ENCODE peak calls at places on chromosomes 6 and 20, in six cellular contexts. One of them, this sample, is unnamed.

GRCh38 chr6:106979435-106979884 is 4.9 kb upstream of the CD24 start:
- DNase-seq in uterus: peak
- DNase-seq in suprapubic skin: peak
- DNase-seq in heart left ventricle: peak
- DNase-seq in GM12892: peak
- DNase-seq in Peyer's patch: peak
- DNase-seq in this sample: peak

GRCh38 chr20:4441191-4441590 is 280.5 kb upstream of the PRND start:
- DNase-seq in heart left ventricle: no peak
- DNase-seq in Peyer's patch: no peak
- DNase-seq in GM12892: no peak
- DNase-seq in suprapubic skin: no peak
- DNase-seq in uterus: no peak
- DNase-seq in this sample: no peak

GRCh38 chr6:87152528-87152950 is 2.8 kb upstream of the ZNF292 start:
- DNase-seq in GM12892: no peak
- DNase-seq in Peyer's patch: no peak
- DNase-seq in suprapubic skin: peak
- DNase-seq in heart left ventricle: no peak
- DNase-seq in uterus: no peak
- DNase-seq in this sample: no peak

GRCh38 chr20:12927489-12927888 is 81.3 kb upstream of the SPTLC3 start:
- DNase-seq in uterus: no peak
- DNase-seq in Peyer's patch: no peak
- DNase-seq in heart left ventricle: no peak
- DNase-seq in GM12892: no peak
- DNase-seq in suprapubic skin: no peak
- DNase-seq in this sample: no peak

GRCh38 chr20:59141818-59142581 is 21.6 kb upstream of the ZNF831 start:
- DNase-seq in Peyer's patch: peak
- DNase-seq in heart left ventricle: no peak
- DNase-seq in GM12892: no peak
- DNase-seq in uterus: no peak
- DNase-seq in suprapubic skin: no peak
- DNase-seq in this sample: no peak

GRCh38 chr6:146901940-146902816 is 302.0 kb upstream of the STXBP5 start:
- DNase-seq in suprapubic skin: no peak
- DNase-seq in GM12892: no peak
- DNase-seq in Peyer's patch: no peak
- DNase-seq in uterus: no peak
- DNase-seq in heart left ventricle: no peak
- DNase-seq in this sample: no peak

GRCh38 chr20:51400051-51400926 is 142.2 kb downstream of the NFATC2 start:
- DNase-seq in heart left ventricle: no peak
- DNase-seq in Peyer's patch: peak
- DNase-seq in suprapubic skin: no peak
- DNase-seq in GM12892: peak
- DNase-seq in uterus: no peak
- DNase-seq in this sample: no peak

GRCh38 chr6:10373642-10374359 is 41.1 kb downstream of the TFAP2A start:
- DNase-seq in suprapubic skin: no peak
- DNase-seq in Peyer's patch: no peak
- DNase-seq in GM12892: no peak
- DNase-seq in uterus: no peak
- DNase-seq in heart left ventricle: no peak
- DNase-seq in this sample: no peak

GRCh38 chr6:160102399-160102798 is 19.2 kb upstream of the SLC22A1 start:
- DNase-seq in GM12892: no peak
- DNase-seq in Peyer's patch: no peak
- DNase-seq in suprapubic skin: no peak
- DNase-seq in uterus: no peak
- DNase-seq in heart left ventricle: no peak
- DNase-seq in this sample: no peak

GRCh38 chr6:116550796-116551195 is 2.8 kb upstream of the CALHM4 start:
- DNase-seq in heart left ventricle: no peak
- DNase-seq in GM12892: no peak
- DNase-seq in suprapubic skin: no peak
- DNase-seq in Peyer's patch: no peak
- DNase-seq in uterus: no peak
- DNase-seq in this sample: no peak

GRCh38 chr20:38790210-38791053 is 15.1 kb upstream of the PPP1R16B start:
- DNase-seq in uterus: no peak
- DNase-seq in suprapubic skin: no peak
- DNase-seq in GM12892: no peak
- DNase-seq in Peyer's patch: no peak
- DNase-seq in heart left ventricle: no peak
- DNase-seq in this sample: no peak

GRCh38 chr20:44166477-44166876 is 20.5 kb downstream of the JPH2 start:
- DNase-seq in Peyer's patch: no peak
- DNase-seq in uterus: no peak
- DNase-seq in heart left ventricle: peak
- DNase-seq in suprapubic skin: no peak
- DNase-seq in GM12892: no peak
- DNase-seq in this sample: no peak

GRCh38 chr20:34037121-34037520 is 43.4 kb downstream of the RALY start:
- DNase-seq in Peyer's patch: peak
- DNase-seq in heart left ventricle: no peak
- DNase-seq in uterus: no peak
- DNase-seq in GM12892: no peak
- DNase-seq in suprapubic skin: no peak
- DNase-seq in this sample: no peak

GRCh38 chr20:10793741-10794140 is 119.9 kb upstream of the JAG1 start:
- DNase-seq in uterus: no peak
- DNase-seq in Peyer's patch: no peak
- DNase-seq in GM12892: no peak
- DNase-seq in heart left ventricle: no peak
- DNase-seq in suprapubic skin: no peak
- DNase-seq in this sample: no peak

GRCh38 chr6:160431231-160431630 is 83.1 kb downstream of the SLC22A3 start:
- DNase-seq in suprapubic skin: peak
- DNase-seq in heart left ventricle: peak
- DNase-seq in uterus: peak
- DNase-seq in GM12892: no peak
- DNase-seq in Peyer's patch: peak
- DNase-seq in this sample: peak

GRCh38 chr20:45629496-45630100 is at the start of gene WFDC10A:
- DNase-seq in GM12892: no peak
- DNase-seq in heart left ventricle: no peak
- DNase-seq in suprapubic skin: no peak
- DNase-seq in uterus: no peak
- DNase-seq in Peyer's patch: peak
- DNase-seq in this sample: no peak

GRCh38 chr6:53326372-53327016 is 22.3 kb downstream of the ELOVL5 start:
- DNase-seq in suprapubic skin: no peak
- DNase-seq in Peyer's patch: no peak
- DNase-seq in heart left ventricle: peak
- DNase-seq in uterus: peak
- DNase-seq in GM12892: no peak
- DNase-seq in this sample: no peak

GRCh38 chr6:108116781-108117426 is 42.4 kb upstream of the OSTM1 start:
- DNase-seq in heart left ventricle: no peak
- DNase-seq in GM12892: no peak
- DNase-seq in uterus: no peak
- DNase-seq in suprapubic skin: no peak
- DNase-seq in Peyer's patch: no peak
- DNase-seq in this sample: no peak

GRCh38 chr20:32727663-32728062 is 15.6 kb downstream of the COMMD7 start:
- DNase-seq in heart left ventricle: no peak
- DNase-seq in suprapubic skin: no peak
- DNase-seq in Peyer's patch: no peak
- DNase-seq in uterus: peak
- DNase-seq in GM12892: no peak
- DNase-seq in this sample: no peak

GRCh38 chr6:161745594-161745993 is 471.7 kb upstream of the AGPAT4 start:
- DNase-seq in Peyer's patch: no peak
- DNase-seq in heart left ventricle: no peak
- DNase-seq in uterus: no peak
- DNase-seq in suprapubic skin: no peak
- DNase-seq in GM12892: no peak
- DNase-seq in this sample: no peak

GRCh38 chr6:122652431-122652830 is 42.2 kb downstream of the PKIB start:
- DNase-seq in uterus: no peak
- DNase-seq in Peyer's patch: no peak
- DNase-seq in heart left ventricle: no peak
- DNase-seq in suprapubic skin: no peak
- DNase-seq in GM12892: no peak
- DNase-seq in this sample: no peak
- TF ChIP-seq POLR2A in uterus: no peak
- TF ChIP-seq POLR2A in Peyer's patch: no peak
- TF ChIP-seq POLR2A in heart left ventricle: no peak
- TF ChIP-seq POLR2A in suprapubic skin: no peak
- TF ChIP-seq POLR2A in GM12892: no peak
- TF ChIP-seq POLR2A in this sample: no peak

DNA sequence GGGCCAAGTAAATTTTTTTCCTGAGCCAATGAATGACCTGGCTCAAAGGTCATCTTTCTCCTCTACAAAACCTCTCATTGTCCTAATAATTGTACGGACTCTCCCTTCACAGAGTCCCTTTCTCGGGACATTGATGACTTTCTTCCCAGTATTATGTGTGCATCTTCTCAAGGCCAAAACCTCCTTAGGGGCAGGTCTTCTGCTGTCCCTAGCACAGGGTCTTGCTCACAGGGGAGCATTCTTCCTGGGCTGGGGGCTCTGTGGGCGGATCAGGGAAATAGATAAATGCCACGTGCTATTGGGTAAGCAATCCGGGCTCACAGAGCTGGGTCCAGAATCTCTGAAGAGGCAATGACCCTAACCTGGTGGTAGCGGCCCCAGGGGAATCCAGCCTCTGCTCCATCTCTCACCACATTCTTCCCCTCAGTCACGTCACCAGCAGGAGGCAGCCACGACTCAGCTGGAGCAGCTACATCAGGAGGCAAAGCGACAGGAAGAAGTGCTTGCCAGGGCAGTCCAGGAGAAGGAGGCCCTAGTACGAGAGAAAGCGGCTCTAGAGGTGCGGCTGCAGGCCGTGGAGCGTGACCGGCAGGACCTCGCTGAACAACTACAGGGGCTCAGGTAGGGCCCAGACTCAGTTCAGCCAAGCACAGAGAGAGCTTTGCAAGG is 23.5 kb downstream of the CEP250 start:
- DNase-seq in heart left ventricle: no peak
- DNase-seq in GM12892: no peak
- DNase-seq in Peyer's patch: peak
- DNase-seq in uterus: no peak
- DNase-seq in suprapubic skin: no peak
- DNase-seq in this sample: no peak
- TF ChIP-seq POLR2A in heart left ventricle: no peak
- TF ChIP-seq POLR2A in GM12892: no peak
- TF ChIP-seq POLR2A in Peyer's patch: no peak
- TF ChIP-seq POLR2A in uterus: no peak
- TF ChIP-seq POLR2A in suprapubic skin: no peak
- TF ChIP-seq POLR2A in this sample: no peak

DNA sequence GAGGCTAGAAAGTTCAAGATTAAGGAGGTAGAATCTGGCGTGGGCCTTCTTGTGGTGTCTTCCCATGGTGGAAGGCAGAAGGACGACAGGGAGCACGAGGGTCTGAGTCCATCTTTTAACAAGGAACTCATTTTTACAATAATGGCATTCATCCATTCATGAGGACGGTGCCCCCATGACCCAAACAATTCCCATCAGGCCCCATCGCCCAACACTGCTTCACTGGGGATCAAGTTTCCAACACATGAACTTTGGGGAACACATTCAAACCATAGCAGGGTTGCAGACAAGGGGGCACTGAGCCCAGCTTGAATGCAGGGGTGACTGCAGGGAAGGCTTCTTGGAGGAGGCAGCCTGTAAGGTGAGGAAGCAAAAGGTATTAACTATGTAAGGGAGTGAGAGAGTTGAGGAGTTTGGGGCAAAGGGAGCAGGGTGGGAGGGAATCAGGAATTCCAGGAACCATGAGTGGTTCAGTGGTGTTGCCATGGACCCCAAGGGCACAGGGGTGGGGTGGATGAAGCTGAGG is 5.5 kb downstream of the RAB44 start:
- DNase-seq in suprapubic skin: no peak
- DNase-seq in heart left ventricle: no peak
- DNase-seq in Peyer's patch: peak
- DNase-seq in uterus: no peak
- DNase-seq in GM12892: no peak
- DNase-seq in this sample: no peak
- TF ChIP-seq POLR2A in suprapubic skin: no peak
- TF ChIP-seq POLR2A in heart left ventricle: no peak
- TF ChIP-seq POLR2A in Peyer's patch: no peak
- TF ChIP-seq POLR2A in uterus: no peak
- TF ChIP-seq POLR2A in GM12892: no peak
- TF ChIP-seq POLR2A in this sample: no peak

DNA sequence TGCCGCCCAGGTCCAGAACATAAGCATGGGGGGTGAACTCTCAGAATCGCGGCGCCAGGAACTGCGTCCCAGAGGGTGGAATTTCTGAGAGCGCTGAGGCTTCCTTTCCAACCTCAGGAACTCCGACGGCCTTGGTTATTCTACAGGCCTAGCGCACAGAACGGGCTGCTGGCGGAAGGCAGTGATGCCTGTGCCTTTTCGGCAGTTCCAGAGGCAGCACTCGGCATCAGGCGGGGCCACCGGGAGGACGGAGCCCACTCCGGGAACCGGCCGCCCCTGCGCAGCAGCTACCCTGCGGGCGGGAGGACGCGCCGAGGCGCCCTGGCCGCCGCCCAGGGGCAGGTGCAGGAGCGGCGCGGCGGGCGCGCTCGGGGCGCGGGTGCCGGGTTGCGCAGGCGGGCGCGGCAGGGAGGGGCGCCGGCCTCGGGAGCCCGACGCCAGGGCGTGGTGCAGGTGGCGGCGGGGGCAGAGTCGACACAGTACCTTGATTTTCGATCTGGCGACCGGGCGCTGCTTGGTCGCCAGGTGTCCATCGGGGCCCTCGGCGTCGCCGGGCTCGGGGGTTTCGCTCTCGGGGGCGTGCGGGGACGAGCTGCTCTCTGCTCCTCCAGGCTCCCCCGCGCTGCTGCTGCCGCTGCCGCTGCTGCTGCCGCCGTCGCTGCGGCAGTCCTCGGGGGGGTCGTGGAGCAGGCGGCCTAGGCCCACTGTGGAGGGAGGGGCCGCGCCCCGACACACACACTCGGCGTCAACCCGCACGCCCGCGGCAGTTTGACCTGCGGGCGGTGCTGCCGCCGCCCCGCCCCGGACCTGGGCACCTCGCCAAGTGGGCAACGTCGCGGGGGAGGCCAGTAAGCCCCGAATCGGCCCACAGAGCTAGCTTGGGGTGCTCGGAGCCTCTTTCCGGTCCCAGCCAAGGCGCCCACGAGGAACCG is 1.3 kb downstream of the OVOL2 start:
- DNase-seq in GM12892: no peak
- DNase-seq in uterus: no peak
- DNase-seq in Peyer's patch: peak
- DNase-seq in heart left ventricle: no peak
- DNase-seq in suprapubic skin: no peak
- DNase-seq in this sample: no peak
- TF ChIP-seq POLR2A in GM12892: no peak
- TF ChIP-seq POLR2A in uterus: no peak
- TF ChIP-seq POLR2A in Peyer's patch: peak
- TF ChIP-seq POLR2A in heart left ventricle: no peak
- TF ChIP-seq POLR2A in suprapubic skin: no peak
- TF ChIP-seq POLR2A in this sample: no peak

GRCh38 chr6:150676339-150676738 is 76.7 kb downstream of the PLEKHG1 start:
- DNase-seq in suprapubic skin: no peak
- DNase-seq in heart left ventricle: no peak
- DNase-seq in Peyer's patch: no peak
- DNase-seq in uterus: no peak
- DNase-seq in GM12892: no peak
- DNase-seq in this sample: no peak
- TF ChIP-seq POLR2A in suprapubic skin: no peak
- TF ChIP-seq POLR2A in heart left ventricle: no peak
- TF ChIP-seq POLR2A in Peyer's patch: no peak
- TF ChIP-seq POLR2A in uterus: no peak
- TF ChIP-seq POLR2A in GM12892: no peak
- TF ChIP-seq POLR2A in this sample: no peak

GRCh38 chr20:49281913-49282467 is 4.1 kb upstream of the ZNFX1 start:
- DNase-seq in uterus: no peak
- DNase-seq in GM12892: no peak
- DNase-seq in Peyer's patch: no peak
- DNase-seq in suprapubic skin: no peak
- DNase-seq in heart left ventricle: no peak
- DNase-seq in this sample: no peak
- TF ChIP-seq POLR2A in uterus: no peak
- TF ChIP-seq POLR2A in GM12892: no peak
- TF ChIP-seq POLR2A in Peyer's patch: no peak
- TF ChIP-seq POLR2A in suprapubic skin: no peak
- TF ChIP-seq POLR2A in heart left ventricle: no peak
- TF ChIP-seq POLR2A in this sample: no peak